ENCODE peak calls at places on chromosomes 4 and X, in seven cellular contexts. One of them, this sample, is unnamed.

GRCh38 chrX:63754141-63754859 is 30.7 kb downstream of the ARHGEF9 start:
- DNase-seq in breast epithelium: peak; percentile 17
- DNase-seq in tibial artery: peak; percentile 18
- DNase-seq in effector memory CD4-positive, alpha-beta T cell: no peak
- DNase-seq in tibial nerve: no peak
- DNase-seq in colonic mucosa: peak; percentile 36
- DNase-seq in bronchial epithelial cell: peak; percentile 5
- DNase-seq in this sample: no peak

GRCh38 chrX:115625577-115626301 is 64.8 kb downstream of the PLS3 start:
- DNase-seq in effector memory CD4-positive, alpha-beta T cell: no peak
- DNase-seq in colonic mucosa: no peak
- DNase-seq in breast epithelium: no peak
- DNase-seq in bronchial epithelial cell: no peak
- DNase-seq in tibial artery: no peak
- DNase-seq in tibial nerve: no peak
- DNase-seq in this sample: no peak

GRCh38 chr4:131367441-131367840 is 1781.7 kb upstream of the PCDH10 start:
- DNase-seq in colonic mucosa: no peak
- DNase-seq in breast epithelium: no peak
- DNase-seq in bronchial epithelial cell: no peak
- DNase-seq in tibial artery: no peak
- DNase-seq in tibial nerve: no peak
- DNase-seq in effector memory CD4-positive, alpha-beta T cell: no peak
- DNase-seq in this sample: no peak

GRCh38 chr4:48594185-48594584 is 104.1 kb downstream of the ZAR1 start:
- DNase-seq in effector memory CD4-positive, alpha-beta T cell: no peak
- DNase-seq in bronchial epithelial cell: no peak
- DNase-seq in colonic mucosa: no peak
- DNase-seq in breast epithelium: no peak
- DNase-seq in tibial artery: no peak
- DNase-seq in tibial nerve: no peak
- DNase-seq in this sample: no peak

GRCh38 chr4:24497221-24497620 is 87.1 kb downstream of the DHX15 start:
- DNase-seq in colonic mucosa: no peak
- DNase-seq in tibial nerve: no peak
- DNase-seq in breast epithelium: no peak
- DNase-seq in tibial artery: no peak
- DNase-seq in effector memory CD4-positive, alpha-beta T cell: no peak
- DNase-seq in bronchial epithelial cell: no peak
- DNase-seq in this sample: no peak

GRCh38 chr4:132059227-132059626 is 1089.9 kb upstream of the PCDH10 start:
- DNase-seq in tibial artery: no peak
- DNase-seq in breast epithelium: no peak
- DNase-seq in bronchial epithelial cell: peak; percentile 69
- DNase-seq in effector memory CD4-positive, alpha-beta T cell: no peak
- DNase-seq in colonic mucosa: no peak
- DNase-seq in tibial nerve: no peak
- DNase-seq in this sample: no peak

GRCh38 chrX:16892504-16893362 is 22.6 kb upstream of the RBBP7 start:
- DNase-seq in bronchial epithelial cell: peak; percentile 65
- DNase-seq in tibial artery: peak; percentile 73
- DNase-seq in breast epithelium: peak; percentile 42
- DNase-seq in effector memory CD4-positive, alpha-beta T cell: no peak
- DNase-seq in tibial nerve: peak; percentile 45
- DNase-seq in colonic mucosa: peak; percentile 87
- DNase-seq in this sample: peak; percentile 89

GRCh38 chr4:183118585-183118984 is 19.5 kb downstream of the WWC2 start:
- DNase-seq in effector memory CD4-positive, alpha-beta T cell: no peak
- DNase-seq in tibial nerve: no peak
- DNase-seq in colonic mucosa: no peak
- DNase-seq in tibial artery: no peak
- DNase-seq in bronchial epithelial cell: peak; percentile 70
- DNase-seq in breast epithelium: no peak
- DNase-seq in this sample: no peak

GRCh38 chr4:151624606-151625565 is 135.9 kb downstream of the GATB start:
- DNase-seq in breast epithelium: no peak
- DNase-seq in tibial nerve: peak; percentile 29
- DNase-seq in tibial artery: peak; percentile 30
- DNase-seq in colonic mucosa: no peak
- DNase-seq in effector memory CD4-positive, alpha-beta T cell: no peak
- DNase-seq in bronchial epithelial cell: no peak
- DNase-seq in this sample: no peak

GRCh38 chr4:19227701-19228100 is 1024.0 kb upstream of the SLIT2 start:
- DNase-seq in effector memory CD4-positive, alpha-beta T cell: no peak
- DNase-seq in bronchial epithelial cell: no peak
- DNase-seq in breast epithelium: no peak
- DNase-seq in tibial nerve: no peak
- DNase-seq in tibial artery: no peak
- DNase-seq in colonic mucosa: no peak
- DNase-seq in this sample: no peak

GRCh38 chrX:9873952-9874351 is 87.7 kb downstream of the SHROOM2 start:
- DNase-seq in colonic mucosa: peak; percentile 31
- DNase-seq in breast epithelium: no peak
- DNase-seq in tibial nerve: no peak
- DNase-seq in effector memory CD4-positive, alpha-beta T cell: no peak
- DNase-seq in tibial artery: peak; percentile 33
- DNase-seq in bronchial epithelial cell: peak; percentile 44
- DNase-seq in this sample: peak; percentile 60

GRCh38 chrX:73851014-73852009 is 288.3 kb downstream of the CHIC1 start:
- DNase-seq in bronchial epithelial cell: no peak
- DNase-seq in effector memory CD4-positive, alpha-beta T cell: no peak
- DNase-seq in breast epithelium: peak; percentile 96
- DNase-seq in tibial nerve: no peak
- DNase-seq in colonic mucosa: peak; percentile 88
- DNase-seq in tibial artery: no peak
- DNase-seq in this sample: peak; percentile 84

GRCh38 chr4:40651280-40651679 is 21.6 kb upstream of the RBM47 start:
- DNase-seq in bronchial epithelial cell: no peak
- DNase-seq in breast epithelium: no peak
- DNase-seq in tibial artery: no peak
- DNase-seq in tibial nerve: no peak
- DNase-seq in effector memory CD4-positive, alpha-beta T cell: no peak
- DNase-seq in colonic mucosa: no peak
- DNase-seq in this sample: no peak

GRCh38 chrX:122363112-122363511 is 821.0 kb upstream of the GRIA3 start:
- DNase-seq in tibial nerve: no peak
- DNase-seq in effector memory CD4-positive, alpha-beta T cell: no peak
- DNase-seq in tibial artery: no peak
- DNase-seq in breast epithelium: no peak
- DNase-seq in colonic mucosa: no peak
- DNase-seq in bronchial epithelial cell: no peak
- DNase-seq in this sample: no peak

GRCh38 chr4:142845293-142846070 is 619 bp downstream of the INPP4B start:
- DNase-seq in tibial artery: no peak
- DNase-seq in colonic mucosa: peak; percentile 27
- DNase-seq in tibial nerve: no peak
- DNase-seq in effector memory CD4-positive, alpha-beta T cell: no peak
- DNase-seq in bronchial epithelial cell: no peak
- DNase-seq in breast epithelium: no peak
- DNase-seq in this sample: peak; percentile 57

GRCh38 chr4:41844327-41844726 is 90.9 kb upstream of the TMEM33 start:
- DNase-seq in tibial artery: no peak
- DNase-seq in tibial nerve: no peak
- DNase-seq in effector memory CD4-positive, alpha-beta T cell: no peak
- DNase-seq in colonic mucosa: no peak
- DNase-seq in bronchial epithelial cell: peak; percentile 12
- DNase-seq in breast epithelium: no peak
- DNase-seq in this sample: no peak

GRCh38 chr4:188986271-188986689 is 847.0 kb downstream of the TRIML1 start:
- DNase-seq in breast epithelium: no peak
- DNase-seq in tibial artery: no peak
- DNase-seq in bronchial epithelial cell: peak; percentile 94
- DNase-seq in colonic mucosa: no peak
- DNase-seq in tibial nerve: no peak
- DNase-seq in effector memory CD4-positive, alpha-beta T cell: no peak
- DNase-seq in this sample: no peak

GRCh38 chr4:2417765-2418651 is at the start of gene ZFYVE28:
- DNase-seq in bronchial epithelial cell: no peak
- DNase-seq in colonic mucosa: peak; percentile 34
- DNase-seq in tibial artery: no peak
- DNase-seq in tibial nerve: no peak
- DNase-seq in effector memory CD4-positive, alpha-beta T cell: no peak
- DNase-seq in breast epithelium: no peak
- DNase-seq in this sample: peak; percentile 61

GRCh38 chr4:81963506-81964020 is 410.2 kb downstream of the HNRNPD start:
- DNase-seq in bronchial epithelial cell: no peak
- DNase-seq in tibial nerve: no peak
- DNase-seq in effector memory CD4-positive, alpha-beta T cell: no peak
- DNase-seq in tibial artery: no peak
- DNase-seq in colonic mucosa: no peak
- DNase-seq in breast epithelium: no peak
- DNase-seq in this sample: no peak

GRCh38 chrX:28189011-28189410 is 207.8 kb upstream of the DCAF8L1 start:
- DNase-seq in effector memory CD4-positive, alpha-beta T cell: no peak
- DNase-seq in tibial nerve: no peak
- DNase-seq in bronchial epithelial cell: peak; percentile 92
- DNase-seq in breast epithelium: no peak
- DNase-seq in colonic mucosa: no peak
- DNase-seq in tibial artery: no peak
- DNase-seq in this sample: no peak

GRCh38 chr4:38273369-38273768 is 313.2 kb downstream of the PTTG2 start:
- DNase-seq in colonic mucosa: peak; percentile 45
- DNase-seq in tibial artery: no peak
- DNase-seq in bronchial epithelial cell: no peak
- DNase-seq in effector memory CD4-positive, alpha-beta T cell: no peak
- DNase-seq in tibial nerve: no peak
- DNase-seq in breast epithelium: no peak
- DNase-seq in this sample: no peak

DNA sequence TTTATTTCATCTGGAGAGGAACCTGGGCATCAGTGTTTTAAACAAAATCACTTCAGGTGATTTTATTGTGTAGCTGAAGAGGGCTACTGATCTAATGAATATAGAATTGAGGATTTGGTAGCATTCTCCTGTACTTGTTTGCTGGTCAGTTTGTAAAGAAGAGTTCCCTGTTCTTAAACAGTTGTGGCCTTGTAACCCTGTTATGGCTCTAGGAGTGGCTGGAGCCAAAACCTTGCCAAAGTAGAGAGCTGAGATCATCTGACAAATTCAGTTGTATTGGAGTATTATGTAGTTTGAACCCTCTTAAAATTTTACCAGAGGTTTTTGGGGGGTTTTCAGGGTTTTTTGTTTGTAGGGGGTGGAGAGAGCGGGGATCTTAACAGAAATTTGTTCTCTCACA is 36.5 kb downstream of the USP9X start:
- DNase-seq in breast epithelium: no peak
- DNase-seq in tibial nerve: no peak
- DNase-seq in effector memory CD4-positive, alpha-beta T cell: no peak
- DNase-seq in tibial artery: no peak
- DNase-seq in bronchial epithelial cell: no peak
- DNase-seq in colonic mucosa: no peak
- DNase-seq in this sample: no peak
- H3K4me3 ChIP-seq in breast epithelium: no peak overlapping the region
- H3K4me3 ChIP-seq in tibial nerve: no peak overlapping the region
- H3K4me3 ChIP-seq in effector memory CD4-positive, alpha-beta T cell: no peak overlapping the region
- H3K4me3 ChIP-seq in tibial artery: no peak overlapping the region
- H3K4me3 ChIP-seq in bronchial epithelial cell: no peak overlapping the region
- H3K4me3 ChIP-seq in colonic mucosa: no peak overlapping the region
- H3K4me3 ChIP-seq in this sample: no peak overlapping the region

GRCh38 chr4:108173599-108174057 is 4.9 kb upstream of the LEF1 start:
- DNase-seq in tibial nerve: no peak
- DNase-seq in bronchial epithelial cell: no peak
- DNase-seq in effector memory CD4-positive, alpha-beta T cell: no peak
- DNase-seq in colonic mucosa: no peak
- DNase-seq in breast epithelium: no peak
- DNase-seq in tibial artery: no peak
- DNase-seq in this sample: no peak
- H3K27me3 ChIP-seq in tibial nerve: peaks cover 38% of the 10 kb centered on the region
- H3K27me3 ChIP-seq in bronchial epithelial cell: peaks cover 49% of the 10 kb centered on the region
- H3K27me3 ChIP-seq in effector memory CD4-positive, alpha-beta T cell: peaks cover 11% of the 10 kb centered on the region
- H3K27me3 ChIP-seq in colonic mucosa: peaks cover 49% of the 10 kb centered on the region
- H3K27me3 ChIP-seq in breast epithelium: peaks cover 50% of the 10 kb centered on the region
- H3K27me3 ChIP-seq in tibial artery: no peaks in the 10 kb centered on the region
- H3K27me3 ChIP-seq in this sample: peaks cover 33% of the 10 kb centered on the region

GRCh38 chrX:154720067-154720466 is 30.8 kb downstream of the GAB3 start:
- DNase-seq in effector memory CD4-positive, alpha-beta T cell: no peak
- DNase-seq in bronchial epithelial cell: peak; percentile 89
- DNase-seq in tibial artery: no peak
- DNase-seq in colonic mucosa: no peak
- DNase-seq in breast epithelium: no peak
- DNase-seq in tibial nerve: no peak
- DNase-seq in this sample: no peak
- H3K4me3 ChIP-seq in effector memory CD4-positive, alpha-beta T cell: no peak overlapping the region
- H3K4me3 ChIP-seq in bronchial epithelial cell: no peak overlapping the region
- H3K4me3 ChIP-seq in tibial artery: no peak overlapping the region
- H3K4me3 ChIP-seq in colonic mucosa: no peak overlapping the region
- H3K4me3 ChIP-seq in breast epithelium: no peak overlapping the region
- H3K4me3 ChIP-seq in tibial nerve: no peak overlapping the region
- H3K4me3 ChIP-seq in this sample: no peak overlapping the region

GRCh38 chr4:3708103-3708510 is 58.1 kb upstream of the ADRA2C start:
- DNase-seq in tibial nerve: no peak
- DNase-seq in tibial artery: peak; percentile 74
- DNase-seq in effector memory CD4-positive, alpha-beta T cell: no peak
- DNase-seq in breast epithelium: no peak
- DNase-seq in bronchial epithelial cell: no peak
- DNase-seq in colonic mucosa: no peak
- DNase-seq in this sample: peak; percentile 31

GRCh38 chr4:3706565-3707422 is 59.4 kb upstream of the ADRA2C start:
- DNase-seq in bronchial epithelial cell: no peak
- DNase-seq in colonic mucosa: no peak
- DNase-seq in breast epithelium: no peak
- DNase-seq in tibial artery: no peak
- DNase-seq in tibial nerve: peak; percentile 1
- DNase-seq in effector memory CD4-positive, alpha-beta T cell: no peak
- DNase-seq in this sample: no peak

GRCh38 chr4:3708611-3709010 is 57.6 kb upstream of the ADRA2C start:
- DNase-seq in tibial artery: no peak
- DNase-seq in effector memory CD4-positive, alpha-beta T cell: no peak
- DNase-seq in breast epithelium: no peak
- DNase-seq in tibial nerve: no peak
- DNase-seq in bronchial epithelial cell: no peak
- DNase-seq in colonic mucosa: no peak
- DNase-seq in this sample: no peak

GRCh38 chr4:3706111-3706511 is 60.1 kb upstream of the ADRA2C start:
- DNase-seq in tibial nerve: no peak
- DNase-seq in effector memory CD4-positive, alpha-beta T cell: no peak
- DNase-seq in tibial artery: no peak
- DNase-seq in bronchial epithelial cell: no peak
- DNase-seq in colonic mucosa: no peak
- DNase-seq in breast epithelium: no peak
- DNase-seq in this sample: peak; percentile 19

DNA sequence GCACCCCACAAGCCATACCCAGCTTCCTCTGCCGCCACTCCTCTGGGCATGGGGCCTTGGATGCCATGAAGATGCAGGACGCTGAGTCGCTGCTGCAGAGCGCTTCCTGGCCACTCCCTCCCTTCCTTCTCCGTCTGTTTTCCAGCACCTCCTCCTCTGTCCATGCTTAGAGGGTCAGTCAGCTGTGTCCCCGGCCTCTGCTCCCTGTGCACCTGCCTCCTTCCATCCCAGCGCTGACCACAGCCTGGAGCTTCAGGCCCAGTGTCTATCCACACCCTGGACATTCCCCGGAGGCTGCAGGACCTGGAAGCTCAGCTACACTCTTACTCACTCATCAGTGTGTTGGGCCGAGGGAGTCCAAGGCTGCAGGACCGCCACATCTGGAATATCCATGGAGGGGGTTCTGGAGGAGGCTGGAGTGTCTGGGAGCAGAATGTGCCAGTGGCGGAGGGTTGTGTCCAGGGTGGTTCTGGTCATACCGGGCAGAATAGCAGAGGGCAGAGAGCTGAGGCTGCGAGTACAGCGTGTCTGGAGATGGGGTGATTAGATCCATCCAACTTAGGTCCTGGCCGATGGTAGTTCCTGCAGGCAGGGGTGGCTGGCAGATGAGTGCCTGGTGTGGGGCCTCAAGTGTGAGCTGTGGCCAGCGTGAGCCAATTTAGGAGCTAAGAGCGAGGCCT is 58.6 kb upstream of the ADRA2C start:
- DNase-seq in tibial nerve: no peak
- DNase-seq in tibial artery: no peak
- DNase-seq in breast epithelium: no peak
- DNase-seq in effector memory CD4-positive, alpha-beta T cell: no peak
- DNase-seq in bronchial epithelial cell: no peak
- DNase-seq in colonic mucosa: no peak
- DNase-seq in this sample: peak; percentile 31
- H3K27me3 ChIP-seq in tibial nerve: peaks cover 19% of the 10 kb centered on the region
- H3K27me3 ChIP-seq in tibial artery: no peaks in the 10 kb centered on the region
- H3K27me3 ChIP-seq in breast epithelium: peaks cover 43% of the 10 kb centered on the region
- H3K27me3 ChIP-seq in effector memory CD4-positive, alpha-beta T cell: no peaks in the 10 kb centered on the region
- H3K27me3 ChIP-seq in bronchial epithelial cell: no peaks in the 10 kb centered on the region
- H3K27me3 ChIP-seq in colonic mucosa: peaks cover 3% of the 10 kb centered on the region
- H3K27me3 ChIP-seq in this sample: no peaks in the 10 kb centered on the region

This sample was measured in Peyer's patch.